ENCODE peak calls at places on chromosome 14, in five cellular contexts. S is AG10803, K is thoracic aorta, T is upper lobe of right lung, M is HL-60. B is an unnamed sample.

GRCh38 chr14:52913271-52913670 is 37.6 kb downstream of the FERMT2 start:
- DNase-seq in S (no peak), K (no peak), T (no peak), M (no peak), B (peak; percentile 56)

GRCh38 chr14:26820101-26820500 is 222.3 kb upstream of the NOVA1 start:
- DNase-seq in S (no peak), T (no peak), M (no peak), K (no peak), B (no peak)

GRCh38 chr14:49489341-49489740 is 96.8 kb downstream of the RPS29 start:
- DNase-seq in K (no peak), M (no peak), T (no peak), S (no peak), B (no peak)

GRCh38 chr14:91229743-91230200 is 14.7 kb downstream of the GPR68 start:
- DNase-seq in S (peak; percentile 76), K (no peak), T (no peak), M (peak; percentile 43), B (peak; percentile 66)

GRCh38 chr14:76168531-76168930 is 16.8 kb downstream of the GPATCH2L start:
- DNase-seq in M (no peak), S (no peak), K (no peak), T (no peak), B (peak; percentile 7)

GRCh38 chr14:20557212-20557542 is 3.7 kb downstream of the RNASE9 start:
- DNase-seq in T (no peak), K (no peak), S (no peak), M (no peak), B (no peak)

GRCh38 chr14:74610866-74611671 is 968 bp downstream of the LTBP2 start:
- DNase-seq in S (peak; percentile 51), T (no peak), K (no peak), M (no peak), B (peak; percentile 84)

GRCh38 chr14:67240168-67240932 is 885 bp upstream of the PALS1 start:
- DNase-seq in S (peak; percentile 36), T (peak; percentile 86), K (no peak), M (peak; percentile 5), B (peak; percentile 72)

GRCh38 chr14:42027271-42027670 is 420.6 kb downstream of the LRFN5 start:
- DNase-seq in S (no peak), M (no peak), T (no peak), K (no peak), B (peak; percentile 3)

DNA sequence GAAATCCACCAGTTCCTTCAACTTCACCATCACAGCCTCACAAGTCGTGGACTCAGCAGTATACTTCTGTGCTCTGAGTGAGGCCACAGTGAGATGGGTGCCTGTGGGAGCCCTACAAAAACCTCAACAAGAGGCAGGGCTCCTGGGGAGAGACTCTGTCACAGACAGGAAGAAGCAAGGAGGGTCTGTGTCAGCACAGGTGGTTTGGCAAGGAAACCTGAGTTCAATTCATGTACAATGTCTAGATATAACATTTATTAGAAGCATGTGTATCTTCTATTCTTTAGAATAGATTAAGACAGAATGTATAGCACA is 334.4 kb upstream of the OR4E1 start:
- DNase-seq in S (no peak), T (no peak), M (no peak), K (no peak), B (no peak)
- H3K4me3 ChIP-seq in S (no peak overlapping the region), T (no peak overlapping the region), M (no peak overlapping the region), K (no peak overlapping the region), B (no peak overlapping the region)

GRCh38 chr14:102782974-102783373 is 5.7 kb downstream of the TRAF3 start:
- DNase-seq in T (no peak), K (no peak), M (no peak), S (no peak), B (no peak)

GRCh38 chr14:102785598-102785963 is 8.3 kb downstream of the TRAF3 start:
- DNase-seq in S (no peak), T (no peak), K (no peak), M (no peak), B (no peak)

GRCh38 chr14:102786758-102787157 is 9.5 kb downstream of the TRAF3 start:
- DNase-seq in T (no peak), S (no peak), K (no peak), M (no peak), B (peak; percentile 45)

GRCh38 chr14:102781063-102781462 is 3.8 kb downstream of the TRAF3 start:
- DNase-seq in M (no peak), S (no peak), K (no peak), T (no peak), B (no peak)

GRCh38 chr14:102784892-102785597 is 7.8 kb downstream of the TRAF3 start:
- DNase-seq in S (no peak), K (no peak), T (no peak), M (no peak), B (no peak)
- H3K4me3 ChIP-seq in S (no peak overlapping the region), K (no peak overlapping the region), T (no peak overlapping the region), M (no peak overlapping the region), B (no peak overlapping the region)

DNA sequence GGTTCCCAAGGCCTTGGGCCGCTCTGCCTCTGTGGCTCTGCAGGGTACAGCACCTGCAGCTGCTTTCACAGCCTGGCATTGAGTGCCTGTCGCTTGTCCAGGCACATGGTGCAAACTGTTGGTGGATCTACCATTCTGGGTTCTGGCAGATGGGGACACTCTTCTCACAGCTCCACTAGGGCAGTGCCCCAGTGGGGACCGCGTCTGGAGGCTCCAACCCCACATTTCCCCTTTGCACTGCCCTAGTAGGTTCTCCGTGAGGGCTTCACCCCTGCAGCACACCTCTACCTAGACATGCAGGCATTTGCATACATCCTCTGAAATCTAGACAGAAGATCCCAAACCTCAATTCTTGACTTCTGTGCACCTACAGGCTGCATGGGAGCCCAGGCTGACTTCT is 19.2 kb upstream of the ASPG start:
- DNase-seq in K (no peak), M (no peak), T (no peak), S (no peak), B (no peak)
- H3K4me3 ChIP-seq in K (no peak overlapping the region), M (no peak overlapping the region), T (no peak overlapping the region), S (no peak overlapping the region), B (no peak overlapping the region)

GRCh38 chr14:105330491-105330895 is 15.9 kb downstream of the PACS2 start:
- DNase-seq in S (peak; percentile 78), M (no peak), T (peak; percentile 73), K (no peak), B (peak; percentile 90)

GRCh38 chr14:105333613-105334364 is 19.2 kb downstream of the PACS2 start:
- DNase-seq in M (no peak), T (no peak), S (no peak), K (no peak), B (no peak)

GRCh38 chr14:105331575-105332351 is 17.2 kb downstream of the PACS2 start:
- DNase-seq in T (no peak), M (no peak), K (no peak), S (no peak), B (no peak)

GRCh38 chr14:105333020-105333490 is 18.5 kb downstream of the PACS2 start:
- DNase-seq in K (no peak), M (no peak), S (no peak), T (no peak), B (no peak)

GRCh38 chr14:105332352-105332874 is 17.9 kb downstream of the PACS2 start:
- DNase-seq in S (no peak), M (no peak), T (no peak), K (no peak), B (no peak)
- H3K4me3 ChIP-seq in S (no peak overlapping the region), M (no peak overlapping the region), T (no peak overlapping the region), K (no peak overlapping the region), B (no peak overlapping the region)

GRCh38 chr14:103126088-103126872 is 3.0 kb downstream of the TNFAIP2 start:
- DNase-seq in K (no peak), S (no peak), M (no peak), T (no peak), B (no peak)
- H3K4me3 ChIP-seq in K (peak overlapping the region; percentile 50), S (peak overlapping the region; percentile 20), M (no peak overlapping the region), T (peak overlapping the region; percentile 14), B (peak overlapping the region; percentile 40)

B was measured in GM23248.